ENCODE peak calls at places on chromosome 3, in four cellular contexts. One of them, this sample, is unnamed.

GRCh38 chr3:79019137-79019923 is 748.5 kb downstream of the ROBO1 start:
- DNase-seq in GM10248: peak
- DNase-seq in NCI-H1092: peak
- DNase-seq in stimulated activated CD8-positive, alpha-beta memory T cell treated with anti-CD3 and anti-CD28 coated beads, Interleukin-4, amount 100 ng/mL, for 4 hours: no peak
- DNase-seq in this sample: peak

GRCh38 chr3:44981751-44982150 is 5.7 kb downstream of the EXOSC7 start:
- DNase-seq in GM10248: peak
- DNase-seq in NCI-H1092: no peak
- DNase-seq in stimulated activated CD8-positive, alpha-beta memory T cell treated with anti-CD3 and anti-CD28 coated beads, Interleukin-4, amount 100 ng/mL, for 4 hours: no peak
- DNase-seq in this sample: no peak

GRCh38 chr3:160141485-160142185 is 83.6 kb upstream of the C3orf80 start:
- DNase-seq in GM10248: no peak
- DNase-seq in NCI-H1092: no peak
- DNase-seq in stimulated activated CD8-positive, alpha-beta memory T cell treated with anti-CD3 and anti-CD28 coated beads, Interleukin-4, amount 100 ng/mL, for 4 hours: no peak
- DNase-seq in this sample: no peak

GRCh38 chr3:185764168-185764988 is 60.5 kb downstream of the IGF2BP2 start:
- DNase-seq in GM10248: no peak
- DNase-seq in NCI-H1092: no peak
- DNase-seq in stimulated activated CD8-positive, alpha-beta memory T cell treated with anti-CD3 and anti-CD28 coated beads, Interleukin-4, amount 100 ng/mL, for 4 hours: no peak
- DNase-seq in this sample: no peak

GRCh38 chr3:25304916-25305315 is 123.1 kb upstream of the RARB start:
- DNase-seq in GM10248: no peak
- DNase-seq in NCI-H1092: no peak
- DNase-seq in stimulated activated CD8-positive, alpha-beta memory T cell treated with anti-CD3 and anti-CD28 coated beads, Interleukin-4, amount 100 ng/mL, for 4 hours: no peak
- DNase-seq in this sample: no peak

GRCh38 chr3:36540898-36541518 is 160.7 kb downstream of the STAC start:
- DNase-seq in GM10248: no peak
- DNase-seq in NCI-H1092: no peak
- DNase-seq in stimulated activated CD8-positive, alpha-beta memory T cell treated with anti-CD3 and anti-CD28 coated beads, Interleukin-4, amount 100 ng/mL, for 4 hours: no peak
- DNase-seq in this sample: peak

GRCh38 chr3:14344351-14344750 is 58.1 kb upstream of the SLC6A6 start:
- DNase-seq in GM10248: no peak
- DNase-seq in NCI-H1092: no peak
- DNase-seq in stimulated activated CD8-positive, alpha-beta memory T cell treated with anti-CD3 and anti-CD28 coated beads, Interleukin-4, amount 100 ng/mL, for 4 hours: no peak
- DNase-seq in this sample: no peak

GRCh38 chr3:14466179-14466903 is 63.9 kb downstream of the SLC6A6 start:
- DNase-seq in GM10248: no peak
- DNase-seq in NCI-H1092: no peak
- DNase-seq in stimulated activated CD8-positive, alpha-beta memory T cell treated with anti-CD3 and anti-CD28 coated beads, Interleukin-4, amount 100 ng/mL, for 4 hours: no peak
- DNase-seq in this sample: no peak

GRCh38 chr3:148955544-148956346 is 35.6 kb upstream of the GYG1 start:
- DNase-seq in GM10248: peak
- DNase-seq in NCI-H1092: peak
- DNase-seq in stimulated activated CD8-positive, alpha-beta memory T cell treated with anti-CD3 and anti-CD28 coated beads, Interleukin-4, amount 100 ng/mL, for 4 hours: no peak
- DNase-seq in this sample: peak

GRCh38 chr3:119314821-119315220 is 20.6 kb downstream of the ARHGAP31 start:
- DNase-seq in GM10248: no peak
- DNase-seq in NCI-H1092: no peak
- DNase-seq in stimulated activated CD8-positive, alpha-beta memory T cell treated with anti-CD3 and anti-CD28 coated beads, Interleukin-4, amount 100 ng/mL, for 4 hours: no peak
- DNase-seq in this sample: no peak

GRCh38 chr3:141368062-141368924 is at the start of gene ZBTB38:
- DNase-seq in GM10248: peak
- DNase-seq in NCI-H1092: no peak
- DNase-seq in stimulated activated CD8-positive, alpha-beta memory T cell treated with anti-CD3 and anti-CD28 coated beads, Interleukin-4, amount 100 ng/mL, for 4 hours: no peak
- DNase-seq in this sample: peak

GRCh38 chr3:29171583-29171990 is 109.3 kb upstream of the RBMS3 start:
- DNase-seq in GM10248: peak
- DNase-seq in NCI-H1092: no peak
- DNase-seq in stimulated activated CD8-positive, alpha-beta memory T cell treated with anti-CD3 and anti-CD28 coated beads, Interleukin-4, amount 100 ng/mL, for 4 hours: no peak
- DNase-seq in this sample: no peak

GRCh38 chr3:88291516-88291915 is 141.8 kb downstream of the C3orf38 start:
- DNase-seq in GM10248: no peak
- DNase-seq in NCI-H1092: no peak
- DNase-seq in stimulated activated CD8-positive, alpha-beta memory T cell treated with anti-CD3 and anti-CD28 coated beads, Interleukin-4, amount 100 ng/mL, for 4 hours: no peak
- DNase-seq in this sample: no peak

GRCh38 chr3:38519651-38520050 is 23.5 kb downstream of the EXOG start:
- DNase-seq in GM10248: no peak
- DNase-seq in NCI-H1092: no peak
- DNase-seq in stimulated activated CD8-positive, alpha-beta memory T cell treated with anti-CD3 and anti-CD28 coated beads, Interleukin-4, amount 100 ng/mL, for 4 hours: no peak
- DNase-seq in this sample: no peak

GRCh38 chr3:104908761-104909160 is 457.9 kb upstream of the ALCAM start:
- DNase-seq in GM10248: no peak
- DNase-seq in NCI-H1092: peak
- DNase-seq in stimulated activated CD8-positive, alpha-beta memory T cell treated with anti-CD3 and anti-CD28 coated beads, Interleukin-4, amount 100 ng/mL, for 4 hours: no peak
- DNase-seq in this sample: no peak

GRCh38 chr3:37217098-37217849 is 42.9 kb upstream of the LRRFIP2 start:
- DNase-seq in GM10248: no peak
- DNase-seq in NCI-H1092: no peak
- DNase-seq in stimulated activated CD8-positive, alpha-beta memory T cell treated with anti-CD3 and anti-CD28 coated beads, Interleukin-4, amount 100 ng/mL, for 4 hours: no peak
- DNase-seq in this sample: peak

GRCh38 chr3:138938056-138938876 is 8.7 kb downstream of the FOXL2 start:
- DNase-seq in GM10248: peak
- DNase-seq in NCI-H1092: no peak
- DNase-seq in stimulated activated CD8-positive, alpha-beta memory T cell treated with anti-CD3 and anti-CD28 coated beads, Interleukin-4, amount 100 ng/mL, for 4 hours: no peak
- DNase-seq in this sample: no peak

GRCh38 chr3:133038089-133038730 is at the start of gene TMEM108:
- DNase-seq in GM10248: peak
- DNase-seq in NCI-H1092: peak
- DNase-seq in stimulated activated CD8-positive, alpha-beta memory T cell treated with anti-CD3 and anti-CD28 coated beads, Interleukin-4, amount 100 ng/mL, for 4 hours: no peak
- DNase-seq in this sample: no peak

GRCh38 chr3:13547591-13548371 is 1.1 kb upstream of the FBLN2 start:
- DNase-seq in GM10248: no peak
- DNase-seq in NCI-H1092: no peak
- DNase-seq in stimulated activated CD8-positive, alpha-beta memory T cell treated with anti-CD3 and anti-CD28 coated beads, Interleukin-4, amount 100 ng/mL, for 4 hours: no peak
- DNase-seq in this sample: no peak

GRCh38 chr3:125062904-125063618 is 7.3 kb upstream of the HEG1 start:
- DNase-seq in GM10248: no peak
- DNase-seq in NCI-H1092: no peak
- DNase-seq in stimulated activated CD8-positive, alpha-beta memory T cell treated with anti-CD3 and anti-CD28 coated beads, Interleukin-4, amount 100 ng/mL, for 4 hours: no peak
- DNase-seq in this sample: peak

GRCh38 chr3:172272699-172273098 is 175.6 kb downstream of the GHSR start:
- DNase-seq in GM10248: no peak
- DNase-seq in NCI-H1092: no peak
- DNase-seq in stimulated activated CD8-positive, alpha-beta memory T cell treated with anti-CD3 and anti-CD28 coated beads, Interleukin-4, amount 100 ng/mL, for 4 hours: no peak
- DNase-seq in this sample: no peak

GRCh38 chr3:189898559-189899153 is 222.0 kb downstream of the P3H2 start:
- DNase-seq in GM10248: no peak
- DNase-seq in NCI-H1092: no peak
- DNase-seq in stimulated activated CD8-positive, alpha-beta memory T cell treated with anti-CD3 and anti-CD28 coated beads, Interleukin-4, amount 100 ng/mL, for 4 hours: no peak
- DNase-seq in this sample: no peak

GRCh38 chr3:190008432-190008831 is 112.3 kb downstream of the P3H2 start:
- DNase-seq in GM10248: no peak
- DNase-seq in NCI-H1092: no peak
- DNase-seq in stimulated activated CD8-positive, alpha-beta memory T cell treated with anti-CD3 and anti-CD28 coated beads, Interleukin-4, amount 100 ng/mL, for 4 hours: no peak
- DNase-seq in this sample: no peak

GRCh38 chr3:10972359-10972758 is 20.2 kb upstream of the SLC6A1 start:
- DNase-seq in GM10248: no peak
- DNase-seq in NCI-H1092: no peak
- DNase-seq in stimulated activated CD8-positive, alpha-beta memory T cell treated with anti-CD3 and anti-CD28 coated beads, Interleukin-4, amount 100 ng/mL, for 4 hours: no peak
- DNase-seq in this sample: no peak

GRCh38 chr3:141929341-141929995 is 53.0 kb downstream of the ATP1B3 start:
- DNase-seq in GM10248: no peak
- DNase-seq in NCI-H1092: no peak
- DNase-seq in stimulated activated CD8-positive, alpha-beta memory T cell treated with anti-CD3 and anti-CD28 coated beads, Interleukin-4, amount 100 ng/mL, for 4 hours: no peak
- DNase-seq in this sample: no peak

This sample was measured in HepG2.